ENCODE peak calls at places on chromosome 18, in four cellular contexts. P is aorta, F is neural progenitor cell, K is fibroblast of villous mesenchyme. X is an unnamed sample.

GRCh38 chr18:25284861-25285574 is 66.9 kb downstream of the ZNF521 start:
- DNase-seq in K (peak), P (no peak), F (peak), X (no peak)

GRCh38 chr18:66635342-66635741 is 31.5 kb upstream of the CDH19 start:
- DNase-seq in P (no peak), K (no peak), F (no peak), X (no peak)

GRCh38 chr18:68263481-68263880 is 451.4 kb downstream of the TMX3 start:
- DNase-seq in K (peak), P (no peak), F (no peak), X (no peak)

GRCh38 chr18:71405142-71405806 is 1116.4 kb downstream of the SOCS6 start:
- DNase-seq in F (no peak), P (no peak), K (no peak), X (no peak)

GRCh38 chr18:69031571-69032451 is 233.9 kb downstream of the CCDC102B start:
- DNase-seq in K (no peak), F (no peak), P (no peak), X (no peak)

GRCh38 chr18:45664824-45665763 is 49.8 kb downstream of the SLC14A2 start:
- DNase-seq in K (peak), F (peak), P (peak), X (peak)

GRCh38 chr18:37456395-37456794 is 109.2 kb downstream of the CELF4 start:
- DNase-seq in K (no peak), F (no peak), P (no peak), X (no peak)

GRCh38 chr18:23207994-23208393 is 72.7 kb downstream of the CABLES1 start:
- DNase-seq in F (no peak), P (no peak), K (no peak), X (no peak)

GRCh38 chr18:40577255-40577654 is 1377.8 kb upstream of the PIK3C3 start:
- DNase-seq in P (no peak), F (no peak), K (no peak), X (no peak)

DNA sequence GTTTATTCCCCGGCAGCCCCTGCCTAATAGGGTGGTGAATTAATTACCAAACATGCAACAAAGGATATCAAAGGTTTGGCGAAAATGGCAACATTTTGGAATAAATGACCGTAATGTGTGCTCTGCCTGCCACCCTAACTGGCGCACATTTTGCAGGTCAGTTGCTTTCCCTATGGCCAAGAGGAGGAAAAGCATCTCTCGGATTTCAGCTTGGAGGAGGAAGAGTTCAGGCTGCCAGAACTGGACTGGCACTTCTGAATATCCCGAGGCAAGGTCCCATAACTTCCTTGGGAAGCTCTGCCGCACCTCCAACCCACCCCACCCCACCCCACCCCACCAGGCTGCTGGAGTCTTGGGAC is 37.1 kb downstream of the SLC25A52 start:
- DNase-seq in K (no peak), F (no peak), P (no peak), X (no peak)
- H3K4me3 ChIP-seq in K (peak), F (no peak), P (peak), X (peak)

GRCh38 chr18:22168360-22168921 is 948 bp upstream of the GATA6 start:
- DNase-seq in P (no peak), K (no peak), F (peak), X (peak)
- H3K4me3 ChIP-seq in P (peak), K (peak), F (peak), X (peak)

GRCh38 chr18:31678425-31678824 is 6.0 kb downstream of the B4GALT6 start:
- DNase-seq in K (no peak), P (no peak), F (no peak), X (no peak)
- H3K4me3 ChIP-seq in K (no peak), P (no peak), F (no peak), X (no peak)

DNA sequence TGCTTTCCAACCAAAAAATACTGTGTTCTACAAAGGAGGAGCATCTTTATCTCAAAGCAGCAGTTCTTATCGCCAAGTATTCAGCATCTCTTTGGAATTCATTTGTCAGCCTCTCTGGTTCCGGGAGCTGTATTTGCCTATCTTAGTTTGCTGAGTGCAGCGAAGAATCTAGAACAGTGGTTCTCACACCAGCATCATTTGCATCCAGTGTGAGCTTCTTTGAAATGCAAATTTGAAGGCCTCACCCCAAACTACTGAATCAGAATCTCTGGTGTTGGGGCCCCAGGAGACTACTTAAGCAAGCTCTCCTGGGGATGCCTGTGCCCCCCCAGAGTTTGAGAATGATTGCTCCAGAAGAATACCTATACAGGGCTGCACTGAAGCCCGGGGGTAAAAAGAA is 1.5 kb upstream of the PTPN2 start:
- DNase-seq in K (no peak), P (no peak), F (no peak), X (no peak)
- H3K4me3 ChIP-seq in K (no peak), P (no peak), F (no peak), X (no peak)

DNA sequence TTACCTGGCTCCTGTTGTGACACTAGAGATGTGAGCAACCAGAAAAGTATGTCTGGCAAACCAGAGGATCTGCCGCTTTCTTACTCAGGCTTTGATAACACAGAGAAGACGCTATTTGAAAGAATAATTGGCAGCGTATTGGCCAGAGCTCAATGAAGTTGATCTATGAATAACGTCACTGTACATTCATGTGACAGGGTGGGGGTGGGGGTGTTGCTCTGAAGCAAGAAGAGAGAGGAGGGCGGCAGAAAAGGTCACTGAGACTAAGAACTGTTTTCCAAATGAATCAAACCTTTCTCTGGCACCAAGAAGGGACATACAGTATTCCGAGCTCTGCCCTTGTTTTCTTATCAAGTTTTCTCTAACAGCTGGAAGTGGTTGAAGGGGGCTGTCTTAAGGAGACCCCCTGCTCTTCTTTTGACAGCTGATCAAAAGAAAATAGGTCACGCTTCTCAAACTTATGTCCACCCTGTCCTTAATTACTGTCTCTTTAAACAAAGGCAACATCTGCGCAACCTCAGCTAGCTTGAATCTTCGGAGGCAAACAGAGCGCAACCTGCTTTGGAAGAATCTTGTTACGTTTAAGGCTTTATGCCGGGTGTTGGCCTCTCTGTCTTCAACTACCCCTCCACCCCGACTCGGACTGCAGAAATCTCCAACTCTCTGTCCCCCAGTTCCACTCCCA is 1.5 kb upstream of the ONECUT2 start:
- DNase-seq in K (no peak), F (no peak), P (no peak), X (no peak)
- H3K4me3 ChIP-seq in K (no peak), F (peak), P (no peak), X (peak)

DNA sequence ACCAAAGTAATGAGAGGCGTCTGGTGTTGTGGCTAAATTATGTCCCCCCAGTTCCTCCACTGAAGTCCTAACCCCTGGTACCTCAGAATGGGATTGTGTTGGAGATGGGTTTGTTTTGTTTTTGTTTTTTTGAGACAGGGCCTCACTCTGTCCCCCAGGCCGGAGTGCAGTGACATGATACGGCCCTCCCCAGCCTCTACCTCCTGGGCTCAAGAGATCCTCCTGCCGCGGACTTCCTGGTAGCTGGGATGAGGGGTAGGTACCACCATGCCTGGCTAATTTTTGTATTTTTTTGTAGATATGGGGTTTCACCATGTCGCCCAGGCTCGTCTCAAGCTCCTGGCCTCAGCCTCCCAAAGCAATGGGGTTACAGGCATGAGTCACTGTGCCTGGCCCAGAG is 73.6 kb upstream of the SMAD7 start:
- DNase-seq in P (no peak), F (no peak), K (no peak), X (no peak)
- H3K4me3 ChIP-seq in P (no peak), F (no peak), K (no peak), X (no peak)

GRCh38 chr18:54263904-54264336 is 5.4 kb upstream of the POLI start:
- DNase-seq in F (no peak), P (no peak), K (no peak), X (no peak)
- H3K4me3 ChIP-seq in F (no peak), P (no peak), K (no peak), X (no peak)

GRCh38 chr18:63980027-63980426 is 10.1 kb downstream of the SERPINB8 start:
- DNase-seq in P (no peak), K (no peak), F (no peak), X (no peak)
- H3K4me3 ChIP-seq in P (no peak), K (no peak), F (no peak), X (no peak)

GRCh38 chr18:48787523-48788151 is 163.1 kb downstream of the SMAD7 start:
- DNase-seq in F (no peak), P (peak), K (peak), X (no peak)
- H3K4me3 ChIP-seq in F (no peak), P (no peak), K (no peak), X (no peak)